ENCODE peak calls at places on chromosomes 2 and 18, in eight cellular contexts. One of them, this sample, is unnamed.

GRCh38 chr2:120398961-120399888 is 53.3 kb downstream of the INHBB start:
- DNase-seq in GM23248: no peak
- DNase-seq in tibial artery: peak
- DNase-seq in CD8-positive, alpha-beta T cell: no peak
- DNase-seq in GM12878: no peak
- DNase-seq in GM12865: no peak
- DNase-seq in CD8-positive, alpha-beta memory T cell: no peak
- DNase-seq in psoas muscle: peak
- DNase-seq in this sample: no peak

GRCh38 chr2:183348492-183348891 is 224.2 kb downstream of the NUP35 start:
- DNase-seq in GM23248: no peak
- DNase-seq in tibial artery: no peak
- DNase-seq in CD8-positive, alpha-beta T cell: no peak
- DNase-seq in GM12878: peak
- DNase-seq in GM12865: peak
- DNase-seq in CD8-positive, alpha-beta memory T cell: no peak
- DNase-seq in psoas muscle: no peak
- DNase-seq in this sample: no peak

GRCh38 chr2:129757366-129757914 is 222.0 kb upstream of the RAB6C start:
- DNase-seq in GM23248: no peak
- DNase-seq in tibial artery: peak
- DNase-seq in CD8-positive, alpha-beta T cell: no peak
- DNase-seq in GM12878: no peak
- DNase-seq in GM12865: no peak
- DNase-seq in CD8-positive, alpha-beta memory T cell: no peak
- DNase-seq in psoas muscle: no peak
- DNase-seq in this sample: no peak

GRCh38 chr2:100898035-100898689 is 78.2 kb downstream of the NPAS2 start:
- DNase-seq in GM23248: no peak
- DNase-seq in tibial artery: no peak
- DNase-seq in CD8-positive, alpha-beta T cell: no peak
- DNase-seq in GM12878: no peak
- DNase-seq in GM12865: no peak
- DNase-seq in CD8-positive, alpha-beta memory T cell: no peak
- DNase-seq in psoas muscle: no peak
- DNase-seq in this sample: no peak

GRCh38 chr2:106094101-106094860 is 99.8 kb downstream of the UXS1 start:
- DNase-seq in GM23248: no peak
- DNase-seq in tibial artery: no peak
- DNase-seq in CD8-positive, alpha-beta T cell: peak
- DNase-seq in GM12878: no peak
- DNase-seq in GM12865: no peak
- DNase-seq in CD8-positive, alpha-beta memory T cell: peak
- DNase-seq in psoas muscle: no peak
- DNase-seq in this sample: no peak

GRCh38 chr2:124264496-124265160 is 239.5 kb downstream of the CNTNAP5 start:
- DNase-seq in GM23248: no peak
- DNase-seq in tibial artery: no peak
- DNase-seq in CD8-positive, alpha-beta T cell: no peak
- DNase-seq in GM12878: no peak
- DNase-seq in GM12865: no peak
- DNase-seq in CD8-positive, alpha-beta memory T cell: no peak
- DNase-seq in psoas muscle: no peak
- DNase-seq in this sample: no peak

GRCh38 chr2:1922402-1923025 is 178.2 kb upstream of the PXDN start:
- DNase-seq in GM23248: no peak
- DNase-seq in tibial artery: no peak
- DNase-seq in CD8-positive, alpha-beta T cell: no peak
- DNase-seq in GM12878: no peak
- DNase-seq in GM12865: no peak
- DNase-seq in CD8-positive, alpha-beta memory T cell: no peak
- DNase-seq in psoas muscle: no peak
- DNase-seq in this sample: no peak

GRCh38 chr2:6073260-6074141 is 381.3 kb downstream of the SOX11 start:
- DNase-seq in GM23248: no peak
- DNase-seq in tibial artery: no peak
- DNase-seq in CD8-positive, alpha-beta T cell: no peak
- DNase-seq in GM12878: no peak
- DNase-seq in GM12865: peak
- DNase-seq in CD8-positive, alpha-beta memory T cell: no peak
- DNase-seq in psoas muscle: no peak
- DNase-seq in this sample: no peak

GRCh38 chr18:44818148-44818547 is 137.5 kb downstream of the SETBP1 start:
- DNase-seq in GM23248: no peak
- DNase-seq in tibial artery: no peak
- DNase-seq in CD8-positive, alpha-beta T cell: no peak
- DNase-seq in GM12878: no peak
- DNase-seq in GM12865: no peak
- DNase-seq in CD8-positive, alpha-beta memory T cell: no peak
- DNase-seq in psoas muscle: no peak
- DNase-seq in this sample: no peak

GRCh38 chr2:238700122-238700457 is 147.8 kb upstream of the TWIST2 start:
- DNase-seq in GM23248: peak
- DNase-seq in tibial artery: peak
- DNase-seq in CD8-positive, alpha-beta T cell: no peak
- DNase-seq in GM12878: no peak
- DNase-seq in GM12865: no peak
- DNase-seq in CD8-positive, alpha-beta memory T cell: no peak
- DNase-seq in psoas muscle: no peak
- DNase-seq in this sample: peak

GRCh38 chr2:8692783-8693768 is 11.2 kb downstream of the ID2 start:
- DNase-seq in GM23248: no peak
- DNase-seq in tibial artery: no peak
- DNase-seq in CD8-positive, alpha-beta T cell: peak
- DNase-seq in GM12878: no peak
- DNase-seq in GM12865: no peak
- DNase-seq in CD8-positive, alpha-beta memory T cell: no peak
- DNase-seq in psoas muscle: no peak
- DNase-seq in this sample: no peak

GRCh38 chr2:105526000-105526925 is 127.4 kb upstream of the FHL2 start:
- DNase-seq in GM23248: no peak
- DNase-seq in tibial artery: no peak
- DNase-seq in CD8-positive, alpha-beta T cell: no peak
- DNase-seq in GM12878: no peak
- DNase-seq in GM12865: no peak
- DNase-seq in CD8-positive, alpha-beta memory T cell: no peak
- DNase-seq in psoas muscle: no peak
- DNase-seq in this sample: no peak

GRCh38 chr2:29129586-29130281 is 14.5 kb downstream of the CLIP4 start:
- DNase-seq in GM23248: peak
- DNase-seq in tibial artery: no peak
- DNase-seq in CD8-positive, alpha-beta T cell: no peak
- DNase-seq in GM12878: no peak
- DNase-seq in GM12865: no peak
- DNase-seq in CD8-positive, alpha-beta memory T cell: no peak
- DNase-seq in psoas muscle: no peak
- DNase-seq in this sample: peak

GRCh38 chr2:219332542-219332941 is at the start of gene RESP18:
- DNase-seq in GM23248: no peak
- DNase-seq in tibial artery: peak
- DNase-seq in CD8-positive, alpha-beta T cell: no peak
- DNase-seq in GM12878: no peak
- DNase-seq in GM12865: no peak
- DNase-seq in CD8-positive, alpha-beta memory T cell: no peak
- DNase-seq in psoas muscle: no peak
- DNase-seq in this sample: no peak

GRCh38 chr2:204024503-204024902 is 87.9 kb downstream of the ICOS start:
- DNase-seq in GM23248: peak
- DNase-seq in tibial artery: no peak
- DNase-seq in CD8-positive, alpha-beta T cell: no peak
- DNase-seq in GM12878: no peak
- DNase-seq in GM12865: peak
- DNase-seq in CD8-positive, alpha-beta memory T cell: no peak
- DNase-seq in psoas muscle: no peak
- DNase-seq in this sample: peak

GRCh38 chr2:130786076-130786475 is 30.7 kb downstream of the AMER3 start:
- DNase-seq in GM23248: no peak
- DNase-seq in tibial artery: no peak
- DNase-seq in CD8-positive, alpha-beta T cell: no peak
- DNase-seq in GM12878: no peak
- DNase-seq in GM12865: no peak
- DNase-seq in CD8-positive, alpha-beta memory T cell: no peak
- DNase-seq in psoas muscle: no peak
- DNase-seq in this sample: no peak

GRCh38 chr18:58493516-58494253 is 135.2 kb downstream of the ALPK2 start:
- DNase-seq in GM23248: peak
- DNase-seq in tibial artery: peak
- DNase-seq in CD8-positive, alpha-beta T cell: peak
- DNase-seq in GM12878: peak
- DNase-seq in GM12865: peak
- DNase-seq in CD8-positive, alpha-beta memory T cell: peak
- DNase-seq in psoas muscle: peak
- DNase-seq in this sample: peak

GRCh38 chr2:85585781-85586105 is 1.5 kb downstream of the VAMP5 start:
- DNase-seq in GM23248: peak
- DNase-seq in tibial artery: no peak
- DNase-seq in CD8-positive, alpha-beta T cell: no peak
- DNase-seq in GM12878: no peak
- DNase-seq in GM12865: no peak
- DNase-seq in CD8-positive, alpha-beta memory T cell: no peak
- DNase-seq in psoas muscle: no peak
- DNase-seq in this sample: peak
- H3K4me3 ChIP-seq in GM23248: peak
- H3K4me3 ChIP-seq in tibial artery: no peak
- H3K4me3 ChIP-seq in CD8-positive, alpha-beta T cell: no peak
- H3K4me3 ChIP-seq in GM12878: no peak
- H3K4me3 ChIP-seq in GM12865: peak
- H3K4me3 ChIP-seq in CD8-positive, alpha-beta memory T cell: no peak
- H3K4me3 ChIP-seq in psoas muscle: peak
- H3K4me3 ChIP-seq in this sample: peak

GRCh38 chr2:136767030-136767429 is 1.7 kb downstream of the THSD7B start:
- DNase-seq in GM23248: no peak
- DNase-seq in tibial artery: no peak
- DNase-seq in CD8-positive, alpha-beta T cell: no peak
- DNase-seq in GM12878: no peak
- DNase-seq in GM12865: no peak
- DNase-seq in CD8-positive, alpha-beta memory T cell: no peak
- DNase-seq in psoas muscle: no peak
- DNase-seq in this sample: no peak

GRCh38 chr2:136764397-136765255 is 719 bp upstream of the THSD7B start:
- DNase-seq in GM23248: no peak
- DNase-seq in tibial artery: no peak
- DNase-seq in CD8-positive, alpha-beta T cell: no peak
- DNase-seq in GM12878: no peak
- DNase-seq in GM12865: no peak
- DNase-seq in CD8-positive, alpha-beta memory T cell: no peak
- DNase-seq in psoas muscle: no peak
- DNase-seq in this sample: no peak

GRCh38 chr2:136770384-136770783 is 5.0 kb downstream of the THSD7B start:
- DNase-seq in GM23248: no peak
- DNase-seq in tibial artery: no peak
- DNase-seq in CD8-positive, alpha-beta T cell: no peak
- DNase-seq in GM12878: no peak
- DNase-seq in GM12865: no peak
- DNase-seq in CD8-positive, alpha-beta memory T cell: no peak
- DNase-seq in psoas muscle: no peak
- DNase-seq in this sample: no peak

GRCh38 chr2:136765736-136766323 is 485 bp downstream of the THSD7B start:
- DNase-seq in GM23248: peak
- DNase-seq in tibial artery: no peak
- DNase-seq in CD8-positive, alpha-beta T cell: no peak
- DNase-seq in GM12878: no peak
- DNase-seq in GM12865: no peak
- DNase-seq in CD8-positive, alpha-beta memory T cell: no peak
- DNase-seq in psoas muscle: no peak
- DNase-seq in this sample: no peak

GRCh38 chr2:136765256-136765735 is at the start of gene THSD7B:
- DNase-seq in GM23248: peak
- DNase-seq in tibial artery: no peak
- DNase-seq in CD8-positive, alpha-beta T cell: no peak
- DNase-seq in GM12878: no peak
- DNase-seq in GM12865: no peak
- DNase-seq in CD8-positive, alpha-beta memory T cell: no peak
- DNase-seq in psoas muscle: no peak
- DNase-seq in this sample: no peak
- H3K4me3 ChIP-seq in GM23248: peak
- H3K4me3 ChIP-seq in tibial artery: peak
- H3K4me3 ChIP-seq in CD8-positive, alpha-beta T cell: no peak
- H3K4me3 ChIP-seq in GM12878: no peak
- H3K4me3 ChIP-seq in GM12865: peak
- H3K4me3 ChIP-seq in CD8-positive, alpha-beta memory T cell: no peak
- H3K4me3 ChIP-seq in psoas muscle: peak
- H3K4me3 ChIP-seq in this sample: no peak

DNA sequence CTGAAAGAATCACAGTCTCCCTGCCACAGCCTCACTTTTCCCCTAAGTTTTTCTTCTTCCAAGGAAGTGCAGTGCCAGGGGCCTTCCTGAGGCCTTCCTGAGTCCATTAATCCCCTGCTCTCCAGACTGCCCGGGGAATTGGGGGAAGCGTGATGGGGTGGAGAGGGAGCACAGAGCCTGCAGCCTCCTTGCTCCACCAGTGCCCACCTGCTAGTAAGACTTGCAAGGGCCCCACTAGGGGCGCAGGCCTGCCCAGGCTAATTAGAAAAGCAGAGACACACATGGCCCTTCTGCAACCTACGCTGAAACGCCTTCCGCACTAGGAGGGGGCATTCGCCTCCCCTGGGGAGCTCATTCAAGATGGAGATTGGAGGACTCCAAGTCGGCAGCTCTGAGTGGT is 110.6 kb downstream of the MRO start:
- DNase-seq in GM23248: no peak
- DNase-seq in tibial artery: no peak
- DNase-seq in CD8-positive, alpha-beta T cell: no peak
- DNase-seq in GM12878: no peak
- DNase-seq in GM12865: no peak
- DNase-seq in CD8-positive, alpha-beta memory T cell: no peak
- DNase-seq in psoas muscle: no peak
- DNase-seq in this sample: no peak
- H3K4me3 ChIP-seq in GM23248: no peak
- H3K4me3 ChIP-seq in tibial artery: no peak
- H3K4me3 ChIP-seq in CD8-positive, alpha-beta T cell: no peak
- H3K4me3 ChIP-seq in GM12878: no peak
- H3K4me3 ChIP-seq in GM12865: no peak
- H3K4me3 ChIP-seq in CD8-positive, alpha-beta memory T cell: no peak
- H3K4me3 ChIP-seq in psoas muscle: no peak
- H3K4me3 ChIP-seq in this sample: no peak

GRCh38 chr18:50398099-50398498 is 23.3 kb downstream of the SKA1 start:
- DNase-seq in GM23248: no peak
- DNase-seq in tibial artery: no peak
- DNase-seq in CD8-positive, alpha-beta T cell: no peak
- DNase-seq in GM12878: no peak
- DNase-seq in GM12865: no peak
- DNase-seq in CD8-positive, alpha-beta memory T cell: no peak
- DNase-seq in psoas muscle: no peak
- DNase-seq in this sample: no peak
- H3K4me3 ChIP-seq in GM23248: no peak
- H3K4me3 ChIP-seq in tibial artery: no peak
- H3K4me3 ChIP-seq in CD8-positive, alpha-beta T cell: no peak
- H3K4me3 ChIP-seq in GM12878: no peak
- H3K4me3 ChIP-seq in GM12865: no peak
- H3K4me3 ChIP-seq in CD8-positive, alpha-beta memory T cell: no peak
- H3K4me3 ChIP-seq in psoas muscle: no peak
- H3K4me3 ChIP-seq in this sample: no peak